ENCODE peak calls at places on chromosomes 7 and 10, in seven cellular contexts. R is aorta, H is ascending aorta, L is neural progenitor cell, M is hepatocyte, P is astrocyte of the spinal cord, C is heart right ventricle. E is an unnamed sample.

GRCh38 chr7:128884561-128885369 is 22.1 kb downstream of the ATP6V1F start:
- DNase-seq in R (peak), H (no peak), L (no peak), M (no peak), P (no peak), C (no peak), E (no peak)

GRCh38 chr7:66076459-66077329 is 1.1 kb downstream of the ASL start:
- DNase-seq in R (no peak), H (no peak), L (no peak), M (peak), P (no peak), C (no peak), E (no peak)

GRCh38 chr7:105480931-105481330 is 41.1 kb downstream of the PUS7 start:
- DNase-seq in R (no peak), H (no peak), L (no peak), M (no peak), P (no peak), C (no peak), E (no peak)

GRCh38 chr10:124267231-124267885 is 151.4 kb downstream of the OAT start:
- DNase-seq in R (peak), H (peak), L (no peak), M (no peak), P (no peak), C (peak), E (no peak)

GRCh38 chr10:87767253-87767652 is 50.8 kb downstream of the ATAD1 start:
- DNase-seq in R (no peak), H (no peak), L (no peak), M (no peak), P (peak), C (no peak), E (no peak)

GRCh38 chr7:1232623-1233327 is at the start of gene UNCX:
- DNase-seq in R (no peak), H (no peak), L (peak), M (no peak), P (no peak), C (no peak), E (no peak)

GRCh38 chr7:99740573-99741437 is 5.8 kb upstream of the CYP3A7 start:
- DNase-seq in R (no peak), H (no peak), L (no peak), M (peak), P (no peak), C (no peak), E (no peak)

GRCh38 chr7:144468990-144469732 is 65.7 kb upstream of the NOBOX start:
- DNase-seq in R (no peak), H (no peak), L (no peak), M (peak), P (no peak), C (no peak), E (no peak)

GRCh38 chr10:52949899-52950298 is 177.3 kb upstream of the MBL2 start:
- DNase-seq in R (no peak), H (no peak), L (peak), M (peak), P (peak), C (no peak), E (no peak)

GRCh38 chr10:77363197-77363596 is 274.4 kb downstream of the KCNMA1 start:
- DNase-seq in R (no peak), H (peak), L (no peak), M (no peak), P (no peak), C (no peak), E (no peak)

GRCh38 chr7:139682136-139683013 is 95.4 kb downstream of the HIPK2 start:
- DNase-seq in R (no peak), H (no peak), L (no peak), M (no peak), P (peak), C (no peak), E (no peak)

GRCh38 chr10:15084502-15084922 is 4.1 kb downstream of the ACBD7 start:
- DNase-seq in R (no peak), H (peak), L (peak), M (peak), P (peak), C (peak), E (peak)

GRCh38 chr7:16471933-16472332 is 6.4 kb upstream of the SOSTDC1 start:
- DNase-seq in R (no peak), H (no peak), L (no peak), M (no peak), P (no peak), C (no peak), E (no peak)

GRCh38 chr10:28906934-28907333 is 229.6 kb downstream of the BAMBI start:
- DNase-seq in R (no peak), H (no peak), L (no peak), M (no peak), P (no peak), C (no peak), E (no peak)

GRCh38 chr10:131233611-131234258 is 77.8 kb downstream of the TCERG1L start:
- DNase-seq in R (no peak), H (no peak), L (no peak), M (no peak), P (no peak), C (no peak), E (no peak)

GRCh38 chr10:21528452-21529235 is 3.2 kb upstream of the SKIDA1 start:
- DNase-seq in R (no peak), H (no peak), L (peak), M (no peak), P (peak), C (no peak), E (peak)

GRCh38 chr7:41708621-41709358 is 5.9 kb upstream of the INHBA start:
- DNase-seq in R (no peak), H (no peak), L (no peak), M (no peak), P (no peak), C (no peak), E (no peak)

GRCh38 chr7:101169838-101170531 is 4.6 kb upstream of the VGF start:
- DNase-seq in R (peak), H (peak), L (peak), M (peak), P (peak), C (peak), E (peak)

GRCh38 chr10:114028425-114028824 is 15.2 kb upstream of the ADRB1 start:
- DNase-seq in R (no peak), H (no peak), L (no peak), M (no peak), P (no peak), C (no peak), E (no peak)

GRCh38 chr7:137909042-137909441 is 62.3 kb upstream of the DGKI start:
- DNase-seq in R (peak), H (peak), L (no peak), M (no peak), P (no peak), C (peak), E (no peak)

GRCh38 chr10:50501899-50502556 is 121.7 kb downstream of the SGMS1 start:
- DNase-seq in R (no peak), H (no peak), L (no peak), M (peak), P (no peak), C (no peak), E (no peak)

GRCh38 chr7:129295015-129295423 is 70.2 kb downstream of the AHCYL2 start:
- DNase-seq in R (no peak), H (no peak), L (peak), M (peak), P (peak), C (no peak), E (no peak)

GRCh38 chr7:38311329-38311937 is 38.0 kb upstream of the TARP start:
- DNase-seq in R (peak), H (no peak), L (no peak), M (no peak), P (no peak), C (no peak), E (peak)

GRCh38 chr7:117858731-117859130 is 14.5 kb downstream of the CTTNBP2 start:
- DNase-seq in R (no peak), H (no peak), L (no peak), M (no peak), P (no peak), C (no peak), E (no peak)

GRCh38 chr7:30062587-30062986 is 34.4 kb downstream of the PLEKHA8 start:
- DNase-seq in R (no peak), H (no peak), L (peak), M (peak), P (peak), C (no peak), E (no peak)

GRCh38 chr10:23186178-23186577 is 5.9 kb upstream of the PTF1A start:
- DNase-seq in R (no peak), H (peak), L (no peak), M (no peak), P (no peak), C (no peak), E (no peak)

GRCh38 chr7:85023066-85023687 is 163.7 kb downstream of the SEMA3D start:
- DNase-seq in R (no peak), H (no peak), L (peak), M (peak), P (peak), C (peak), E (no peak)

GRCh38 chr7:87152112-87152896 is at the start of gene DMTF1:
- DNase-seq in R (peak), H (peak), L (peak), M (peak), P (peak), C (peak), E (peak)

GRCh38 chr10:101215397-101216206 is 13.7 kb downstream of the LBX1 start:
- DNase-seq in R (no peak), H (no peak), L (peak), M (no peak), P (no peak), C (no peak), E (no peak)

GRCh38 chr7:79823246-79823951 is 311.2 kb upstream of the GNAI1 start:
- DNase-seq in R (no peak), H (no peak), L (no peak), M (no peak), P (no peak), C (no peak), E (no peak)

GRCh38 chr10:33899578-33900531 is 565.4 kb upstream of the NRP1 start:
- DNase-seq in R (no peak), H (no peak), L (no peak), M (no peak), P (peak), C (no peak), E (no peak)

GRCh38 chr7:101635484-101635883 is 6.4 kb upstream of the MYL10 start:
- DNase-seq in R (no peak), H (no peak), L (no peak), M (no peak), P (no peak), C (no peak), E (peak)

GRCh38 chr7:103989200-103989784 is at the start of gene RELN:
- DNase-seq in R (peak), H (no peak), L (peak), M (peak), P (peak), C (no peak), E (no peak)

GRCh38 chr7:78479348-78479747 is 680.8 kb downstream of the PHTF2 start:
- DNase-seq in R (no peak), H (no peak), L (no peak), M (no peak), P (no peak), C (no peak), E (no peak)

GRCh38 chr7:37357277-37357996 is 91.2 kb downstream of the ELMO1 start:
- DNase-seq in R (no peak), H (no peak), L (no peak), M (no peak), P (no peak), C (no peak), E (no peak)

GRCh38 chr10:112526130-112526529 is 79.1 kb downstream of the VTI1A start:
- DNase-seq in R (no peak), H (no peak), L (no peak), M (no peak), P (no peak), C (no peak), E (no peak)

GRCh38 chr10:112528235-112528634 is 81.2 kb downstream of the VTI1A start:
- DNase-seq in R (no peak), H (no peak), L (no peak), M (no peak), P (no peak), C (no peak), E (no peak)

GRCh38 chr10:112524637-112525036 is 77.6 kb downstream of the VTI1A start:
- DNase-seq in R (no peak), H (no peak), L (no peak), M (no peak), P (no peak), C (no peak), E (no peak)

GRCh38 chr10:112525215-112525614 is 78.2 kb downstream of the VTI1A start:
- DNase-seq in R (no peak), H (no peak), L (no peak), M (no peak), P (no peak), C (no peak), E (no peak)

DNA sequence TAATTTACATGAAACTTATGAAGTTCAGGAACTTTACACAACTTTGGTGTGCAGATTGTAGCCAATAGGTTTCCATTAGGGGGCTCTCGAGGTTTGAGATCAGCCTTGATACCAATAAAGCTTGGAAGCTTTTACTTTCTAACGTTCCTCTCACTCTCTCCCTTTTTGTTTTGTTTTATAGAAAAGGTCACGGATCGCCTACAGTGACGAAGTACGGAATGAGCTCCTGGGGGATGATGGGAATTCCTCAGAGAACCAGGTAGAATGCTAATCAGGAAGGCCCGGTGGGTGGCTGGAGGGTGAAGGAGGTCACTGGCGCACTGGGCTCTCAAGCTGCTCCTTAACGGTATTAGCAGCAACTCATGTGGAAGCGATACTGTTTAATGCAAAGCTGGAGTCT is 79.9 kb downstream of the VTI1A start:
- DNase-seq in R (no peak), H (no peak), L (peak), M (no peak), P (no peak), C (no peak), E (no peak)
- H3K4me3 ChIP-seq in R (no peak), H (peak), L (peak), M (no peak), P (no peak), C (no peak), E (peak)

GRCh38 chr10:132487241-132488135 is 50.1 kb upstream of the INPP5A start:
- DNase-seq in R (peak), H (no peak), L (no peak), M (no peak), P (no peak), C (no peak), E (no peak)

GRCh38 chr10:132485391-132485790 is 52.2 kb upstream of the INPP5A start:
- DNase-seq in R (peak), H (no peak), L (no peak), M (no peak), P (no peak), C (no peak), E (no peak)

GRCh38 chr10:132486539-132487121 is 51.0 kb upstream of the INPP5A start:
- DNase-seq in R (peak), H (no peak), L (no peak), M (no peak), P (no peak), C (no peak), E (no peak)

GRCh38 chr10:132483394-132483793 is 54.2 kb upstream of the INPP5A start:
- DNase-seq in R (no peak), H (no peak), L (no peak), M (no peak), P (no peak), C (no peak), E (no peak)

DNA sequence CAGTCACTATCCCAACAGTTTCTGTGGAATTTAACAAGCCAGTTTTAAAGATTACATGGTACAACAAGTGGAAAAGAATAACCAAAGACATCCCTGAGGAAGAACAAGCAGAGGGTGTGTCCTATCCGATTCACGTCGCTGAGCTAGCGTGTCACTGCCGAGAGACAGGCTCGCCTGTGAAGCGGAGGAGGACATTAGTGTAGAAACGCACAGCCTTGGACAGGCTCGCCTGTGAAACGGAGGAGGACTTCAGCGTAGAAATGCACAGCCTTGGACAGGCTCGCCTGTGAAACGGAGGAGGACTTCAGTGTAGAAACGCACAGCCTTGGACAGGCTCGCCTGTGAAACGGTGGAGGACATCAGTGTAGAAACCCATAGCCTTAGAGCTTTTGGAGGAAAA is 52.7 kb upstream of the INPP5A start:
- DNase-seq in R (peak), H (no peak), L (no peak), M (no peak), P (no peak), C (no peak), E (no peak)
- H3K4me3 ChIP-seq in R (no peak), H (no peak), L (no peak), M (no peak), P (no peak), C (no peak), E (no peak)

GRCh38 chr7:158858592-158859503 is 2.5 kb downstream of the DYNC2I1 start:
- DNase-seq in R (no peak), H (no peak), L (peak), M (no peak), P (no peak), C (no peak), E (peak)
- H3K4me3 ChIP-seq in R (no peak), H (no peak), L (peak), M (no peak), P (no peak), C (no peak), E (no peak)

GRCh38 chr7:55109384-55110167 is 90.8 kb downstream of the EGFR start:
- DNase-seq in R (no peak), H (no peak), L (no peak), M (peak), P (peak), C (no peak), E (no peak)

GRCh38 chr7:55108818-55109217 is 90.0 kb downstream of the EGFR start:
- DNase-seq in R (no peak), H (no peak), L (no peak), M (no peak), P (peak), C (no peak), E (no peak)

GRCh38 chr7:55112056-55112455 is 93.2 kb downstream of the EGFR start:
- DNase-seq in R (no peak), H (no peak), L (no peak), M (no peak), P (no peak), C (no peak), E (no peak)

GRCh38 chr7:55108401-55108800 is 89.6 kb downstream of the EGFR start:
- DNase-seq in R (no peak), H (no peak), L (no peak), M (no peak), P (no peak), C (no peak), E (no peak)

GRCh38 chr7:55111007-55111406 is 92.2 kb downstream of the EGFR start:
- DNase-seq in R (no peak), H (no peak), L (no peak), M (no peak), P (peak), C (no peak), E (no peak)
- H3K4me3 ChIP-seq in R (no peak), H (no peak), L (no peak), M (no peak), P (no peak), C (no peak), E (no peak)

GRCh38 chr10:6379015-6379776 is 176.5 kb downstream of the PFKFB3 start:
- DNase-seq in R (no peak), H (no peak), L (no peak), M (no peak), P (no peak), C (no peak), E (no peak)

GRCh38 chr10:6384847-6385246 is 182.1 kb downstream of the PFKFB3 start:
- DNase-seq in R (no peak), H (no peak), L (no peak), M (no peak), P (no peak), C (no peak), E (no peak)

GRCh38 chr10:6384031-6384430 is 181.3 kb downstream of the PFKFB3 start:
- DNase-seq in R (no peak), H (no peak), L (no peak), M (no peak), P (no peak), C (no peak), E (no peak)

GRCh38 chr10:6383099-6383812 is 180.5 kb downstream of the PFKFB3 start:
- DNase-seq in R (no peak), H (no peak), L (no peak), M (peak), P (peak), C (peak), E (peak)

GRCh38 chr10:6382081-6382480 is 179.3 kb downstream of the PFKFB3 start:
- DNase-seq in R (no peak), H (no peak), L (no peak), M (no peak), P (peak), C (peak), E (no peak)
- H3K4me3 ChIP-seq in R (no peak), H (no peak), L (no peak), M (no peak), P (no peak), C (no peak), E (no peak)

GRCh38 chr7:151168022-151168786 is 710 bp upstream of the GBX1 start:
- DNase-seq in R (peak), H (no peak), L (peak), M (peak), P (no peak), C (no peak), E (no peak)

GRCh38 chr7:151161757-151162156 is 5.7 kb downstream of the GBX1 start:
- DNase-seq in R (no peak), H (no peak), L (no peak), M (no peak), P (no peak), C (no peak), E (no peak)

GRCh38 chr7:151167197-151167911 is at the start of gene GBX1:
- DNase-seq in R (peak), H (no peak), L (peak), M (peak), P (no peak), C (no peak), E (peak)

GRCh38 chr7:151168787-151169162 is 1.3 kb upstream of the GBX1 start:
- DNase-seq in R (no peak), H (no peak), L (peak), M (no peak), P (no peak), C (no peak), E (no peak)

DNA sequence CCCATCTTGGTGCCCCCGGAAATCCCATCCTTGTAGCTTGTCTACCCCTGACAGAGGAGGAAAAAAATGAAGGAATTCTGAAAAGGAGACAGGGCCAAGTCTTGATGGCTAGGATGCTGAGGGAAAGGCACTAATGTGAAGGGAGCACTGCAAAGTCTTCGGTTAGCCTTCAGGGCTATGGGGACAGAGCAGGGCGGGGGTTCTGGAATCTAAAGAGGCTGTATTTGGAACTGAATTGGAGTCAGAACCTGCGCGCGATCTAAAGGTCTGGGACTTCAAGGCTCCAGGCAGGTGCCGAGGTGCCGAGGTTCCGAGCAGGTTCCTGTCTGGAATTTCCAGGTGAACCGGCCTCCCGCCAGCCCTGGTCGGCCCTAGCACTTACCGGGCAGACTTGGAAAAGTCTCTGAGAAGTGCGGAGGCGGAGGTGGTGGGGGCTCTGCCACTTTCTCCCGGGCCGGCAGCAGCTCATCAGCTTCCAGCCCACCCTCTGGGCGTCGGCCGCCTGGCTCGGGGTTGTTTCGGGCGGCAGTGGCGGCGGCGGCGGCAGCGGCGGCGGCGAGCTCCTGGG is 781 bp downstream of the GBX1 start:
- DNase-seq in R (no peak), H (no peak), L (no peak), M (no peak), P (no peak), C (no peak), E (no peak)
- H3K4me3 ChIP-seq in R (peak), H (peak), L (peak), M (peak), P (no peak), C (no peak), E (no peak)

GRCh38 chr7:4726051-4726450 is 44.0 kb downstream of the FOXK1 start:
- DNase-seq in R (no peak), H (no peak), L (no peak), M (no peak), P (peak), C (no peak), E (no peak)
- H3K4me3 ChIP-seq in R (peak), H (peak), L (no peak), M (no peak), P (no peak), C (no peak), E (no peak)

E was measured in adrenal gland.